ENCODE peak calls at places on chromosomes 13 and 19, in eight cellular contexts. X is uterus, R is AG04449, L is cardiac muscle cell, M is osteocyte, B is H9, W is AG09309, H is progenitor cell of endocrine pancreas. U is an unnamed sample.

GRCh38 chr19:12703056-12703455 is 6.6 kb upstream of the FBXW9 start:
- DNase-seq in R (no peak), W (no peak), L (peak), H (no peak), B (peak), M (no peak), X (no peak), U (no peak)

GRCh38 chr19:54138777-54139256 is 1.3 kb downstream of the CNOT3 start:
- DNase-seq in R (no peak), X (no peak), B (no peak), L (no peak), H (no peak), W (no peak), M (no peak), U (no peak)

GRCh38 chr13:28983661-28984060 is 163.5 kb downstream of the MTUS2 start:
- DNase-seq in X (no peak), R (no peak), H (no peak), W (no peak), M (no peak), L (peak), B (no peak), U (no peak)

GRCh38 chr13:99894105-99894504 is 77.5 kb downstream of the ZIC5 start:
- DNase-seq in L (no peak), B (no peak), W (no peak), X (no peak), H (no peak), M (no peak), R (no peak), U (peak)

GRCh38 chr19:7869453-7869909 is 4.7 kb downstream of the PRR36 start:
- DNase-seq in W (no peak), R (no peak), L (peak), B (peak), X (peak), M (no peak), H (no peak), U (no peak)

GRCh38 chr19:10625003-10625761 is at the start of gene SLC44A2:
- DNase-seq in W (no peak), R (no peak), H (peak), M (peak), X (peak), L (peak), B (peak), U (peak)

GRCh38 chr13:36712785-36713184 is 39.0 kb downstream of the SERTM1 start:
- DNase-seq in X (peak), M (no peak), L (no peak), W (peak), R (no peak), B (no peak), H (no peak), U (no peak)

GRCh38 chr13:48853381-48854102 is 122.2 kb upstream of the FNDC3A start:
- DNase-seq in R (no peak), B (no peak), W (peak), M (no peak), L (no peak), X (no peak), H (no peak), U (no peak)

GRCh38 chr13:40604135-40604534 is 62.3 kb downstream of the FOXO1 start:
- DNase-seq in L (no peak), W (no peak), M (no peak), R (no peak), X (no peak), H (no peak), B (no peak), U (no peak)

GRCh38 chr19:10896851-10897526 is 25.6 kb downstream of the CARM1 start:
- DNase-seq in L (no peak), W (no peak), H (no peak), R (no peak), B (no peak), X (no peak), M (no peak), U (no peak)

GRCh38 chr13:98272549-98272948 is 95.5 kb upstream of the RNF113B start:
- DNase-seq in R (no peak), L (no peak), X (no peak), H (no peak), M (no peak), B (no peak), W (no peak), U (no peak)

GRCh38 chr13:27487776-27488175 is 37.4 kb upstream of the MTIF3 start:
- DNase-seq in M (no peak), L (no peak), W (no peak), B (no peak), X (no peak), H (no peak), R (no peak), U (no peak)

GRCh38 chr19:34066007-34066656 is 106.2 kb upstream of the LSM14A start:
- DNase-seq in B (no peak), M (no peak), R (no peak), L (peak), X (no peak), W (no peak), H (no peak), U (no peak)

GRCh38 chr19:11530432-11530831 is 1.5 kb upstream of the ECSIT start:
- DNase-seq in M (no peak), B (peak), W (no peak), R (no peak), L (peak), H (no peak), X (peak), U (no peak)

GRCh38 chr19:29119582-29119981 is 93.4 kb downstream of the UQCRFS1 start:
- DNase-seq in W (no peak), H (peak), L (peak), R (no peak), X (no peak), M (no peak), B (peak), U (no peak)
- TF ChIP-seq CTCF in W (no peak), H (peak), L (peak), R (no peak), X (no peak), M (no peak), B (peak), U (peak)

GRCh38 chr19:20558011-20558410 is 7.6 kb downstream of the ZNF737 start:
- DNase-seq in W (no peak), B (peak), R (no peak), H (no peak), M (no peak), L (no peak), X (no peak), U (no peak)
- TF ChIP-seq CTCF in W (no peak), B (peak), R (no peak), H (no peak), M (no peak), L (no peak), X (no peak), U (peak)

GRCh38 chr13:32031025-32031814 is at the start of gene FRY:
- DNase-seq in H (peak), W (no peak), B (peak), R (no peak), M (no peak), X (peak), L (peak), U (peak)
- TF ChIP-seq CTCF in H (no peak), W (peak), B (no peak), R (peak), M (peak), X (no peak), L (peak), U (peak)

DNA sequence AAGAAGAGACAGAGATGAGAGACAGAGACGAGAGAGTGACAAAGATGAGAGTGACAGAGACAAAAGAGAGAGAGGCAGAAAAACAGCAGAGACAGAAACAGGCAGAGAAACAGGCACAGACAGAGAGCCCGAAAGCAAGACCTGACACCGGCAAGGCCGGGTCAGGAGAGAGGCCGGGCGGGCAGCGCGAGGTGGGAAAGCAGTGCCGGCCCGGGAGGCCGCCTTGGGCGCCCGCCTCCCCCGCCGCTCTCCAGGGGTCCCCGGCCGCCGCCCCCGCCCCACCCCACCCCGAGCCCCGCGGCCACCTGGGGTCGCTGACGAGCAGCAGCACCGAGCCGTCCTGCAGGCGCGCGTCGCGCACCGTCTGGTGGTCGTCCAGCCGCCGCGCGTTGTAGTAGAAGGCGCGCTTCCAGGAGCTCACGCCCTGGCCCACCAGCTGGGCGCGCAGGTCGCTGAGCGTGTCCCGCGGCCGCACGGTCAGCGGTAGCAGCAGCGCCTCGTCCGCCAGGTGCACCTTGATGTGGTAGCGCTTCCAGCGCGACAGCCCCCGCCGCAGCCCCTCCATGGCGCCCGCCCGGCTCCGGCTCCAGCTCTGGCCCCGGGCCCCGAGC is at the start of gene TINCR:
- DNase-seq in H (no peak), L (peak), B (peak), R (no peak), M (no peak), X (no peak), W (no peak), U (no peak)
- TF ChIP-seq CTCF in H (peak), L (peak), B (peak), R (no peak), M (peak), X (no peak), W (no peak), U (peak)

DNA sequence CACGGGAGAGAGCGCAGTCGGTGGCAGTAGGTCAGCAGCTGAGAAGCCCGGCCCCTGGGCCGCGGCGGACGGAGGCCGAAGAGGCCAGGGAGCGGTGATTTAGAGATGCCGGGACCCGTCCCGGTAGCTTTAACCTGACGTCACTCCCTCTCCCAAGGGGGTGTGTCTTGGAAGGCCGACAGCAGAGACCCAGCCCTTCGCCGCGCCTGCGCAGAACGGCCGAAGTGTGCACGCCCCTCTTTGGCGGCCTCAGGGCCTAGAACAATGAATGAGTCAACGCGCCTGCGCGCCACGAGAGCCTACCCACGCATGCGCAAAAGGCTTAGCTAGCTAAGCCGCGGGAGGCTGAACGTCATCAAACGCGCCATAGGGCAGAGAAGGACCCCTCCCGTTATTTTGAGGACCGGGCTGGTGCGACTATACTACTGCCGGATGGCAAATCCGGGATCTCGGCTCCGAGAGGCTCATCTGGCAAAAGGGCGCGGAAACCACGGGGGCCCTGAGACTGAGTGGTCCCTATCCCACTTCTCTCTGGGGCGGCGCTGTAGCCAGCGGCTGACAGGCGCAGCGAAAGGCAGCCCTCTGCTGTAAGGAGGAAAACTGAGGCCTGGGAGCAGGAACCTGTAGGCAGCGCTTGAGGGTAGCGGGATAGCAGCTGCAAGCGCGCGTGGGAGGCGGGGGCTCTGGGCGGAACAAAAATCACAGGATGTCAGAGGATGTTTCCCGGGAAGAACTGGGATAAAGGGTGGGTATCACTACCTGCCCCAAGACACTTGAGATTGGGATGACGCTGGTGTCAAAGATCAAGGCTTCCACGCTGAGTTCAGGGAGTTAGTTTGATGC is at the start of the genes IRGQ and ZNF576:
- DNase-seq in M (peak), L (peak), W (peak), H (peak), X (peak), B (peak), R (peak), U (peak)
- TF ChIP-seq CTCF in M (no peak), L (no peak), W (no peak), H (no peak), X (peak), B (no peak), R (no peak), U (peak)

DNA sequence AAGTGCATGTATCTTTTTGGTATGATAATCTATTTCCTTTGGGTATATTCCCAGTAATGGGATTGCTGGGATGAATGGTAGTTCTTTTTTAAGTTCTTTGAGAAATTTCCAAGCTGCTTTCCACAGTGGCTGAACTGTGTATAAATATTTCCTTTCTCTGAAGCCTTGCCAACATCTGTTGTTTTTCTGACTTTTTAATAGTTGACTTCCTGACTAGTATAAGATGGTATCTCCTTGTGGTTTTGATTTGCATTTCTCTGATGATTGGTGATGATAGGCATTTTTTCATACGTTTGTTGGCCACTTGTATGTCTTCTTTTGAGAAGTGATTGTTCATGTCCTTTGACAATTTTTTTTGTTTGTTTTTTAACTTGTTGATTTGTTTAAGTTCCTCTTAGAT is 61.6 kb upstream of the PCDH17 start:
- DNase-seq in W (no peak), X (no peak), R (no peak), L (no peak), B (no peak), M (no peak), H (no peak), U (no peak)
- TF ChIP-seq CTCF in W (no peak), X (no peak), R (no peak), L (no peak), B (no peak), M (no peak), H (no peak), U (no peak)

GRCh38 chr13:95698047-95698749 is 21.3 kb downstream of the DNAJC3 start:
- DNase-seq in W (no peak), R (no peak), H (no peak), L (no peak), X (no peak), B (no peak), M (no peak), U (no peak)
- TF ChIP-seq CTCF in W (peak), R (no peak), H (peak), L (peak), X (no peak), B (peak), M (no peak), U (peak)